ENCODE peak calls at places on chromosomes 11 and 22, in seven cellular contexts. C, M, X, A, T, J and L are unnamed samples.

GRCh38 chr22:31143537-31143936 is 3.2 kb upstream of the PLA2G3 start:
- ATAC-seq in C (no peak), M (no peak), X (no peak), A (peak), T (no peak), J (no peak), L (peak)

GRCh38 chr11:82790723-82791487 is 57.2 kb upstream of the FAM181B start:
- ATAC-seq in C (no peak), M (no peak), X (no peak), A (peak), T (no peak), J (no peak), L (peak)

GRCh38 chr11:118980191-118980881 is 8.8 kb downstream of the FOXR1 start:
- ATAC-seq in C (no peak), M (peak), X (peak), A (peak), T (no peak), J (no peak), L (no peak)

GRCh38 chr11:72670041-72670440 is 4.2 kb downstream of the PDE2A start:
- ATAC-seq in C (no peak), M (no peak), X (no peak), A (no peak), T (no peak), J (no peak), L (no peak)

GRCh38 chr22:31439805-31440204 is 40.4 kb downstream of the DRG1 start:
- ATAC-seq in C (no peak), M (no peak), X (no peak), A (peak), T (no peak), J (no peak), L (no peak)

GRCh38 chr11:133163463-133164419 is 368.6 kb downstream of the OPCML start:
- ATAC-seq in C (no peak), M (peak), X (peak), A (peak), T (peak), J (no peak), L (no peak)

GRCh38 chr11:65822760-65823528 is 10.8 kb upstream of the SNX32 start:
- ATAC-seq in C (no peak), M (no peak), X (peak), A (no peak), T (no peak), J (no peak), L (no peak)

GRCh38 chr22:27647540-27647939 is 154.0 kb downstream of the MN1 start:
- ATAC-seq in C (no peak), M (no peak), X (no peak), A (no peak), T (no peak), J (no peak), L (no peak)

GRCh38 chr11:2388431-2389024 is 11.4 kb downstream of the CD81 start:
- ATAC-seq in C (no peak), M (no peak), X (no peak), A (no peak), T (no peak), J (no peak), L (no peak)

GRCh38 chr11:14082338-14082737 is 119.8 kb downstream of the SPON1 start:
- ATAC-seq in C (peak), M (no peak), X (peak), A (peak), T (no peak), J (no peak), L (no peak)

GRCh38 chr22:49867303-49868250 is 13.9 kb downstream of the ZBED4 start:
- ATAC-seq in C (no peak), M (no peak), X (peak), A (no peak), T (peak), J (peak), L (no peak)

GRCh38 chr11:32231909-32232493 is 141.1 kb downstream of the RCN1 start:
- ATAC-seq in C (no peak), M (peak), X (peak), A (no peak), T (no peak), J (no peak), L (peak)

GRCh38 chr22:29473001-29473400 is 7.0 kb upstream of the NEFH start:
- ATAC-seq in C (no peak), M (no peak), X (no peak), A (no peak), T (no peak), J (no peak), L (no peak)

GRCh38 chr11:75503531-75504099 is 22.1 kb downstream of the GDPD5 start:
- ATAC-seq in C (no peak), M (no peak), X (no peak), A (no peak), T (no peak), J (no peak), L (no peak)

GRCh38 chr11:134418119-134418840 is 6.2 kb upstream of the B3GAT1 start:
- ATAC-seq in C (no peak), M (no peak), X (no peak), A (no peak), T (no peak), J (no peak), L (no peak)